ENCODE peak calls at places on chromosomes 13 and 19, in four cellular contexts. E is ascending aorta, O is transverse colon, F is adrenal gland. L is an unnamed sample.

GRCh38 chr13:67230774-67231480 is 791 bp upstream of the PCDH9 start:
- DNase-seq in O (peak), F (peak), E (no peak), L (peak)

GRCh38 chr13:109666656-109667448 is 119.5 kb downstream of the IRS2 start:
- DNase-seq in F (no peak), E (no peak), O (no peak), L (no peak)

GRCh38 chr13:67229438-67230242 is 496 bp downstream of the PCDH9 start:
- DNase-seq in F (no peak), O (no peak), E (no peak), L (no peak)

GRCh38 chr13:33057019-33057785 is 41.0 kb downstream of the KL start:
- DNase-seq in E (no peak), F (no peak), O (no peak), L (no peak)

GRCh38 chr19:19610376-19611240 is 7.9 kb downstream of the PBX4 start:
- DNase-seq in O (no peak), F (no peak), E (no peak), L (no peak)

GRCh38 chr19:33954686-33955085 is 158.0 kb downstream of the KCTD15 start:
- DNase-seq in E (no peak), O (no peak), F (no peak), L (no peak)

GRCh38 chr19:45769821-45770191 is 754 bp upstream of the SIX5 start:
- DNase-seq in E (no peak), F (peak), O (peak), L (peak)

GRCh38 chr19:13037161-13037560 is 41.9 kb downstream of the NFIX start:
- DNase-seq in F (no peak), O (no peak), E (no peak), L (no peak)

GRCh38 chr13:38685974-38686571 is 804 bp upstream of the FREM2 start:
- DNase-seq in F (no peak), E (no peak), O (no peak), L (no peak)
- TF ChIP-seq CTCF in F (peak), E (no peak), O (peak), L (peak)

GRCh38 chr19:10651821-10652220 is 2.3 kb upstream of the ILF3 start:
- DNase-seq in F (no peak), E (no peak), O (no peak), L (no peak)

GRCh38 chr19:10654610-10655456 is 687 bp downstream of the ILF3 start:
- DNase-seq in E (no peak), F (peak), O (peak), L (peak)

GRCh38 chr19:10653482-10653731 is 739 bp upstream of the ILF3 start:
- DNase-seq in E (no peak), O (no peak), F (no peak), L (no peak)

GRCh38 chr19:10653732-10654609 is at the start of gene ILF3:
- DNase-seq in E (peak), O (peak), F (peak), L (peak)

GRCh38 chr19:10655457-10656312 is 1.5 kb downstream of the ILF3 start:
- DNase-seq in F (peak), E (no peak), O (peak), L (no peak)
- H3K27ac ChIP-seq in F (peak), E (peak), O (peak), L (peak)

GRCh38 chr19:47158879-47159509 is 28.4 kb downstream of the SAE1 start:
- DNase-seq in F (no peak), E (no peak), O (no peak), L (no peak)
- H3K4me3 ChIP-seq in F (no peak), E (no peak), O (no peak), L (no peak)

GRCh38 chr13:28376604-28377003 is 118.3 kb downstream of the FLT1 start:
- DNase-seq in E (no peak), F (no peak), O (no peak), L (no peak)
- TF ChIP-seq CTCF in E (no peak), F (no peak), O (no peak), L (no peak)

GRCh38 chr19:44767295-44768180 is 10.2 kb upstream of the CBLC start:
- DNase-seq in O (no peak), E (no peak), F (no peak), L (no peak)
- H3K27ac ChIP-seq in O (no peak), E (no peak), F (no peak), L (no peak)

GRCh38 chr19:55149078-55150003 is at the start of gene TNNT1:
- DNase-seq in E (no peak), O (no peak), F (no peak), L (peak)

GRCh38 chr19:55145241-55145640 is 3.8 kb downstream of the TNNT1 start:
- DNase-seq in O (no peak), F (no peak), E (no peak), L (no peak)

GRCh38 chr19:55146648-55147218 is 2.3 kb downstream of the TNNT1 start:
- DNase-seq in F (no peak), E (no peak), O (no peak), L (no peak)

GRCh38 chr19:55146078-55146647 is 2.8 kb downstream of the TNNT1 start:
- DNase-seq in O (no peak), F (no peak), E (no peak), L (peak)

GRCh38 chr19:55147408-55148251 is 1.4 kb downstream of the TNNT1 start:
- DNase-seq in F (no peak), E (no peak), O (no peak), L (no peak)
- H3K4me3 ChIP-seq in F (no peak), E (no peak), O (no peak), L (no peak)

DNA sequence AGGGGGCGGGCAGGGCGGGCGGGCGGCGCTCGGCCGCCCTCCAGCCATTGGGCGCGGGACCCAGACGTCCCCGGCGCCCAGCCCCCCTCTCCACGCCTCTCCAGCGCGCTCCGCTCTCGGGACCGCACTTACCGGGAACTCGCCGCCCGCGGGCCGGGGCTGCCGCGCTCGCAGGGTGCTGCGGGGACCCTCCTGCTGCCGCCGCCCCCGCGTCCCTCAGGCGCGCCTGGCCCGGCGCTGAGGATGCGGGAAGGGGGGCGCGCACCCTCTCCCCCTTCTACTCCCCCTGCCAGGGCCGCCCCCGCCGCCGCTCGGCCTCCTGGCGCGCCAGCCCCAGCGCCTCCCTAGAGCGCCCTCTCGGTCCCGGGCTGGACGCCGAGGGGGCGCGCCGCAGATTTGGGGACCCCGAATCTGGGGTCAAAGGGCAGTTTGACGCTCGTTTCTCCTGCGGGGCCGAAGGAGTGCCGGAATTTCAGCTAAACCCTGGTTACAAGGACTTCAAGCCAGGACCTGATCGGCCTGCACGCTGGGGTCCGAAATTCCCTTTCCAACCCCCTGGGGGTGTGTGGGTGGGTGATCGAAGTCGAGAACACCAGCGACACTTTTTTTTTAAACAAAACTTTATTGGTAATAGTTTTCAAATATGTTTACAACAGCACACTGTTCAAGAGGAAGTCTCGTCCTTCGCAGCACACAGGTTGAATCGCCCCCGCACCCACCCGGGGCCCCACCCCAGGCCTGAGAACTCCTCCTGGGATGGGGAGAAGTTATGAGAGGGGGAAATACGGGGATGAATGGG is 734 bp upstream of the SAMD1 start:
- DNase-seq in F (no peak), O (peak), E (no peak), L (no peak)
- TF ChIP-seq CTCF in F (peak), O (peak), E (peak), L (peak)